ENCODE peak calls at places on chromosomes 2 and 18, in five cellular contexts. R, P, N, S and L are unnamed samples.

GRCh38 chr2:160109939-160110673 is 47.7 kb upstream of the PLA2R1 start:
- DNase-seq in S (no peak), R (peak), P (peak), N (peak), L (peak)

GRCh38 chr2:133480707-133481429 is 87.4 kb downstream of the NCKAP5 start:
- DNase-seq in S (no peak), N (no peak), P (no peak), R (no peak), L (no peak)

GRCh38 chr2:5057895-5058294 is 634.3 kb upstream of the SOX11 start:
- DNase-seq in R (no peak), P (no peak), S (no peak), N (peak), L (no peak)

GRCh38 chr2:147408357-147408756 is 436.5 kb upstream of the ACVR2A start:
- DNase-seq in R (no peak), P (no peak), N (no peak), S (no peak), L (no peak)

GRCh38 chr2:152334701-152335015 is 316 bp upstream of the FMNL2 start:
- DNase-seq in N (no peak), P (no peak), R (no peak), S (no peak), L (no peak)

GRCh38 chr18:56890632-56891031 is 239.5 kb downstream of the WDR7 start:
- DNase-seq in N (peak), S (no peak), P (peak), R (peak), L (peak)

GRCh38 chr2:78925258-78925657 is 100.2 kb upstream of the REG3G start:
- DNase-seq in N (no peak), P (no peak), R (no peak), S (no peak), L (no peak)

GRCh38 chr2:2662037-2662846 is 331.2 kb upstream of the MYT1L start:
- DNase-seq in R (no peak), N (no peak), S (no peak), P (no peak), L (no peak)

GRCh38 chr2:102826904-102827303 is 65.1 kb downstream of the TMEM182 start:
- DNase-seq in N (no peak), S (no peak), R (peak), P (peak), L (peak)

GRCh38 chr2:121093735-121094520 is 191.1 kb downstream of the TFCP2L1 start:
- DNase-seq in N (no peak), P (peak), S (no peak), R (no peak), L (peak)

GRCh38 chr2:239393941-239394340 is 6.9 kb downstream of the HDAC4 start:
- DNase-seq in P (no peak), S (no peak), N (no peak), R (peak), L (no peak)